ENCODE peak calls at places on chromosome 4, in nine cellular contexts. K is spleen, U is prostate gland, N is body of pancreas, W is stomach, A is A549, D is lower leg skin, C is IMR-90, O is HCT116. I is an unnamed sample.

GRCh38 chr4:112813790-112814189 is 176.8 kb downstream of the LARP7 start:
- DNase-seq in K (no peak), U (no peak), N (no peak), W (no peak), A (no peak), D (no peak), C (peak; percentile 34), O (no peak), I (no peak)

GRCh38 chr4:166078956-166079355 is 205.9 kb downstream of the TLL1 start:
- DNase-seq in K (no peak), U (no peak), N (no peak), W (no peak), A (no peak), D (no peak), C (no peak), O (no peak), I (no peak)

GRCh38 chr4:142815834-142816233 is 30.3 kb downstream of the INPP4B start:
- DNase-seq in K (no peak), U (no peak), N (no peak), W (no peak), A (no peak), D (no peak), C (peak; percentile 70), O (peak; percentile 13), I (no peak)

GRCh38 chr4:112951362-112951962 is 98.0 kb upstream of the ANK2 start:
- DNase-seq in K (no peak), U (no peak), N (no peak), W (no peak), A (no peak), D (no peak), C (peak; percentile 10), O (no peak), I (peak; percentile 1)

GRCh38 chr4:168562021-168562691 is 65.3 kb downstream of the PALLD start:
- DNase-seq in K (no peak), U (no peak), N (no peak), W (no peak), A (no peak), D (no peak), C (peak; percentile 64), O (no peak), I (no peak)

GRCh38 chr4:128386761-128387599 is 99.4 kb upstream of the PGRMC2 start:
- DNase-seq in K (no peak), U (peak; percentile 93), N (peak; percentile 92), W (peak; percentile 90), A (peak; percentile 42), D (peak; percentile 98), C (peak; percentile 97), O (peak; percentile 67), I (peak; percentile 58)

GRCh38 chr4:105548483-105548882 is 3.9 kb upstream of the ARHGEF38 start:
- DNase-seq in K (no peak), U (no peak), N (no peak), W (no peak), A (no peak), D (no peak), C (no peak), O (no peak), I (no peak)

GRCh38 chr4:21638171-21638715 is 310.3 kb downstream of the KCNIP4 start:
- DNase-seq in K (no peak), U (no peak), N (no peak), W (no peak), A (no peak), D (no peak), C (no peak), O (no peak), I (no peak)

GRCh38 chr4:77636902-77637301 is 31.3 kb downstream of the CXCL13 start:
- DNase-seq in K (no peak), U (peak; percentile 85), N (no peak), W (peak; percentile 44), A (peak; percentile 28), D (no peak), C (peak; percentile 79), O (peak; percentile 7), I (no peak)

GRCh38 chr4:183591301-183591700 is 67.7 kb downstream of the RWDD4 start:
- DNase-seq in K (no peak), U (no peak), N (no peak), W (no peak), A (no peak), D (no peak), C (peak; percentile 52), O (no peak), I (no peak)

GRCh38 chr4:113869743-113870375 is 108.3 kb upstream of the CAMK2D start:
- DNase-seq in K (no peak), U (no peak), N (no peak), W (peak; percentile 30), A (no peak), D (no peak), C (peak; percentile 74), O (peak; percentile 1), I (no peak)

GRCh38 chr4:156974264-156974663 is 2.7 kb upstream of the PDGFC start:
- DNase-seq in K (no peak), U (no peak), N (no peak), W (no peak), A (no peak), D (no peak), C (peak; percentile 74), O (no peak), I (no peak)

GRCh38 chr4:156972370-156972980 is 876 bp upstream of the PDGFC start:
- DNase-seq in K (no peak), U (no peak), N (no peak), W (no peak), A (no peak), D (no peak), C (peak; percentile 18), O (no peak), I (no peak)

GRCh38 chr4:156971168-156971601 is 414 bp downstream of the PDGFC start:
- DNase-seq in K (peak; percentile 78), U (peak; percentile 44), N (peak; percentile 48), W (peak; percentile 34), A (no peak), D (peak; percentile 89), C (no peak), O (no peak), I (no peak)

GRCh38 chr4:156970501-156971167 is 965 bp downstream of the PDGFC start:
- DNase-seq in K (peak; percentile 84), U (peak; percentile 50), N (peak; percentile 64), W (peak; percentile 64), A (peak; percentile 42), D (peak; percentile 94), C (peak; percentile 62), O (no peak), I (peak; percentile 73)

DNA sequence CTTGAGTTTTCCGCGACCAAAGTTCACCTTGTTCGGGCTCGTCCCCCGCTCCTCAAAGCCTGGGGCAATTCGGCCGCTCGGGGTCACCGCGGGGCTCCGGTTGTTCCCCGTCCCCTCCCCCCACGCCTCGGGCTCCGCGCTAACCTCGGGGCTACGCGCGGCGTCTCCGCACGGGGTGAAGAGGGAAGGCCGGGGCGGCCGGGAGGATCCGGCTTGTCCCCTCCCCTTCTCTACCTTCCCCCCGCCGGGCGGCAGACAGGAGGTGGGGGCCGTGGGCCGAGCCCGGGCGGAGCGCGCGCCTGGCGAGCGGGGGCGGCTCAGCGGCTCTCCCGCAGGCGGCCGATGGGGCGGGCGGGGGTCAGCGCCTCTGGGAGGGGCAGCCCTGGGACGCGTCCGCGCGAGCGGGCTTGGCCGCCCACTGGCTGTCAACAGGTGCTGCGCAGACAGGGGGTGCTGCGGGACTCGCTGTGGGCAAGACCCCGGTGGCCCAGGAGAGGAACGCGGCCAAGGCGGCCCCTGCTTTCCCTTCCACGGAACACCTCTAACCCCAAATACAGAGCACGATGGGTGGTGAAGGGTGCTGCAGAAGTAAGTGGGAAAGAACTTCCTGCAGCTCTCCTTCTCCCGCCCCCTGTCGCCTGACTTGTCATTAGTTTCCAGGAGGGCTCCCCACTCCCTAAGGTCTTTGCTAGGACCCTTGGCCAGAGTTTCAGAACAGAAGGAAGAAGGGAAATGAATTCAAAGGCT is at the start of gene PDGFC:
- DNase-seq in K (peak; percentile 92), U (peak; percentile 62), N (peak; percentile 80), W (peak; percentile 75), A (peak; percentile 55), D (peak; percentile 95), C (peak; percentile 65), O (no peak), I (peak; percentile 83)
- TF ChIP-seq POLR2A in K (no peak), U (peak; percentile 47), N (peak; percentile 75), W (no peak), A (no peak), D (no peak), C (peak; percentile 42), O (peak; percentile 12), I (peak; percentile 44)

DNA sequence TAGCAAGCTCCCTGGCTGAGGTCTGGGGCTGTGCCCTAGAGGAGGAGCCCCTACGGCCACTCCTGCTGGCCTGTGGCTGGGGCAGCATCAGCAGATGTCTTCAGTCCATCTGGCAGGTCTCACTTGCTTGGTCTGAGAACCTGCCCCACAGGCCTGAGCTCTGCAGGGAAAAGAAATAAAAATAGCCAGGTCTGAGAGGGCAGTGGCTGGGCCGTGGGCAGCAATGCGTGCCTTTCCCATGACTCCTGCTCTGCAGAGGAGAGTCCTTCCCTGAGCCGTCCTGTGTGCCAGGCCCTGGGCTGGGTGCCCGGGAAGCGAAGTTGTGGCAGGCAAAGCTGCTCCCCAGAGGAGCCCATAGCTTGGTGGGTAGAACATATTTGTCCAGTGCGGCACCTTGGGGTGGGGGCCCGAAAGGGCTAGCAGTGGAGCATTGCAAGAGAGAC is 11.3 kb upstream of the KIAA0232 start:
- DNase-seq in K (no peak), U (no peak), N (no peak), W (no peak), A (no peak), D (no peak), C (peak; percentile 16), O (no peak), I (no peak)
- TF ChIP-seq POLR2A in K (no peak), U (no peak), N (no peak), W (no peak), A (no peak), D (no peak), C (no peak), O (no peak), I (no peak)

DNA sequence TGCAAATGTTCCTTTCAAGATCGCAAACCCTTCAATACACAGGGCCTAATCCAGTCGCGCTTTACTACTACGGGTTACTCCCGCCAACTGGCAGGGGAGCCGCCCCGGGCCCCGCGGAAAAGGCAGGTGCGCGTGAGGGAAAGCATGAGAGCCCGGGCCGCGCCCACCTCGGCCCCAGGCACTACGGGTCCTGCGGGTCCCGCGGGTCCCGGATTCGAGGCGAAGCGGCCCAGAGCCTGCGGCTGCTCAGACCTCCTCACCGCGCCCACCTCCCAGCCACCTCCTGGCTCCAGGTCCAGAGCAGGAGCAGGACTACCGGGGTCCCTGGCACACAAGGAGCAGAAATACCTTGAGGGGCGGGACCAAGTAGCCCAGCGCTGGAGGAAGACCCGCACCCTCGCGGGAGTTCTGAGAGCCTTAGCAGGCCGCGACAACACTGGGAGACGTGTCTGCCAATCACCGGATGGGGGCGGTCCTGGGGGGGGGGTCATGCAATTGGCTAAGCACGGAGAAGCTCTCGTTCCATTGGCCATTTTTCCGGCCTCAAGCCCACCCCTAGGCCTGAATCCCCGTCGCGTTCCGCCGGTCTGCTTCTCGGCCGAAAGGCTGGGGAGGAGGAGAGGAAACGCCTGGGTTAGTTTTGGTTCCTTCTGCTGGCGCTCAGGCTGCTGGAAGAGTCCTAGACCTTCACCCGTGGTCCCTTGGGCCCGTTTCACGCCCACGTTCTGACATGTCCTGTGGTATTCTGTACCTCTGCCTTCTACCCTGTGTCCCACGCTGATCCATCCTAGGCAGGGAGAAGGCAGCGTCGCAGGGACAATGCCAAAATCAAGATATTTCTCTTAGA is 29.0 kb downstream of the ERVMER34-1 start:
- DNase-seq in K (peak; percentile 95), U (peak; percentile 94), N (peak; percentile 94), W (peak; percentile 93), A (peak; percentile 77), D (peak; percentile 98), C (peak; percentile 97), O (peak; percentile 81), I (peak; percentile 95)
- TF ChIP-seq POLR2A in K (peak; percentile 64), U (peak; percentile 31), N (peak; percentile 87), W (no peak), A (peak; percentile 83), D (no peak), C (peak; percentile 65), O (peak; percentile 59), I (peak; percentile 90)

GRCh38 chr4:139665690-139666529 is at the start of gene MGST2:
- DNase-seq in K (peak; percentile 90), U (peak; percentile 83), N (peak; percentile 77), W (peak; percentile 86), A (peak; percentile 62), D (peak; percentile 93), C (peak; percentile 79), O (no peak), I (peak; percentile 72)
- TF ChIP-seq POLR2A in K (peak; percentile 41), U (peak; percentile 24), N (peak; percentile 77), W (no peak), A (peak; percentile 39), D (no peak), C (no peak), O (peak; percentile 20), I (peak; percentile 87)